ENCODE peak calls at places on chromosome 9, in five cellular contexts. U is stimulated activated CD4-positive, alpha-beta T cell treated with anti-CD3 and anti-CD28 coated beads, Interleukin-4, amount 100 ng/mL, for 24 hours; V is T-helper 9 cell; X is fibroblast of pulmonary artery; T is activated naive CD4-positive, alpha-beta T cell treated with anti-CD3 and anti-CD28 coated beads for 36 hours. S is an unnamed sample.

GRCh38 chr9:126236273-126236672 is 90.4 kb upstream of the MVB12B start:
- DNase-seq in U (no peak), V (no peak), X (no peak), T (no peak), S (no peak)

GRCh38 chr9:34809504-34810186 is 99.7 kb upstream of the CCL21 start:
- DNase-seq in U (no peak), V (no peak), X (peak), T (no peak), S (no peak)

GRCh38 chr9:123434619-123435240 is 78.7 kb downstream of the CRB2 start:
- DNase-seq in U (no peak), V (no peak), X (no peak), T (no peak), S (no peak)

GRCh38 chr9:128034821-128035764 is 32.0 kb downstream of the NAIF1 start:
- DNase-seq in U (peak), V (peak), X (peak), T (peak), S (peak)

GRCh38 chr9:121884057-121884512 is 209.0 kb downstream of the TTLL11 start:
- DNase-seq in U (no peak), V (no peak), X (no peak), T (no peak), S (no peak)

GRCh38 chr9:91837982-91838731 is 111.9 kb downstream of the ROR2 start:
- DNase-seq in U (no peak), V (no peak), X (peak), T (no peak), S (peak)

GRCh38 chr9:112719696-112720095 is 1.8 kb upstream of the INIP start:
- DNase-seq in U (no peak), V (no peak), X (no peak), T (no peak), S (no peak)

GRCh38 chr9:35432076-35432475 is 57.8 kb upstream of the RUSC2 start:
- DNase-seq in U (no peak), V (no peak), X (no peak), T (no peak), S (no peak)

GRCh38 chr9:96256800-96257199 is 45.2 kb downstream of the HSD17B3 start:
- DNase-seq in U (no peak), V (no peak), X (peak), T (peak), S (peak)

GRCh38 chr9:121299467-121300282 is 31.7 kb downstream of the GSN start:
- DNase-seq in U (no peak), V (no peak), X (peak), T (no peak), S (no peak)

GRCh38 chr9:126228779-126229444 is 97.7 kb upstream of the MVB12B start:
- DNase-seq in U (peak), V (peak), X (peak), T (peak), S (peak)